ENCODE peak calls at places on chromosomes 7 and 10, in five cellular contexts. Q is H7, B is aorta, G is cardiac muscle cell, X is PC-3. M is an unnamed sample. For H3K27me3, the result is how much of the 10 kb centered on the place peaks cover.

GRCh38 chr7:94042381-94042780 is 38.2 kb upstream of the BET1 start:
- DNase-seq in Q (no peak), B (no peak), G (no peak), X (no peak), M (no peak)

GRCh38 chr7:68456469-68456868 is 1141.8 kb upstream of the AUTS2 start:
- DNase-seq in Q (no peak), B (no peak), G (no peak), X (no peak), M (no peak)

GRCh38 chr7:111903797-111904196 is 302.4 kb downstream of the DOCK4 start:
- DNase-seq in Q (no peak), B (no peak), G (no peak), X (peak), M (peak)

GRCh38 chr10:72784551-72785421 is 92.8 kb downstream of the MCU start:
- DNase-seq in Q (peak), B (peak), G (peak), X (peak), M (peak)

GRCh38 chr10:17175551-17175950 is 25.9 kb downstream of the TRDMT1 start:
- DNase-seq in Q (no peak), B (no peak), G (peak), X (no peak), M (peak)

GRCh38 chr10:94623572-94623971 is 60.0 kb upstream of the CYP2C18 start:
- DNase-seq in Q (peak), B (no peak), G (peak), X (no peak), M (no peak)

GRCh38 chr10:29923416-29923970 is 135.9 kb downstream of the JCAD start:
- DNase-seq in Q (no peak), B (no peak), G (no peak), X (no peak), M (no peak)

GRCh38 chr7:70698219-70698832 is 433.6 kb upstream of the GALNT17 start:
- DNase-seq in Q (peak), B (no peak), G (peak), X (peak), M (peak)

GRCh38 chr7:25839084-25839769 is 312.8 kb upstream of the NFE2L3 start:
- DNase-seq in Q (no peak), B (no peak), G (no peak), X (peak), M (no peak)

GRCh38 chr7:2063562-2064360 is 169.0 kb downstream of the MAD1L1 start:
- DNase-seq in Q (peak), B (no peak), G (peak), X (peak), M (no peak)

GRCh38 chr7:27994639-27995038 is 186.0 kb downstream of the JAZF1 start:
- DNase-seq in Q (no peak), B (no peak), G (peak), X (peak), M (peak)

GRCh38 chr7:81074406-81074805 is 155.6 kb upstream of the SEMA3C start:
- DNase-seq in Q (no peak), B (no peak), G (no peak), X (no peak), M (no peak)

GRCh38 chr7:143499743-143500348 is 22.2 kb downstream of the TAS2R41 start:
- DNase-seq in Q (no peak), B (no peak), G (peak), X (no peak), M (no peak)

GRCh38 chr10:17730667-17731066 is 21.3 kb upstream of the TMEM236 start:
- DNase-seq in Q (no peak), B (no peak), G (peak), X (no peak), M (no peak)

GRCh38 chr10:48556713-48557112 is 48.2 kb downstream of the ARHGAP22 start:
- DNase-seq in Q (no peak), B (no peak), G (no peak), X (no peak), M (no peak)

GRCh38 chr7:32670105-32670504 is 174.8 kb downstream of the AVL9 start:
- DNase-seq in Q (no peak), B (no peak), G (peak), X (peak), M (peak)

GRCh38 chr10:69338547-69339450 is 60.5 kb downstream of the HK1 start:
- DNase-seq in Q (no peak), B (no peak), G (no peak), X (no peak), M (no peak)

GRCh38 chr10:31929986-31930675 is 1.5 kb upstream of the ARHGAP12 start:
- DNase-seq in Q (no peak), B (no peak), G (peak), X (no peak), M (peak)

GRCh38 chr7:15558747-15559146 is 3.1 kb downstream of the AGMO start:
- DNase-seq in Q (no peak), B (no peak), G (no peak), X (no peak), M (peak)

GRCh38 chr10:62545667-62546066 is 171.5 kb downstream of the ZNF365 start:
- DNase-seq in Q (no peak), B (no peak), G (peak), X (no peak), M (peak)

GRCh38 chr10:133198621-133199487 is 31.2 kb upstream of the UTF1 start:
- DNase-seq in Q (no peak), B (no peak), G (no peak), X (no peak), M (no peak)

GRCh38 chr10:88028654-88029053 is 165.2 kb downstream of the PTEN start:
- DNase-seq in Q (no peak), B (no peak), G (no peak), X (no peak), M (no peak)

GRCh38 chr7:154423219-154423618 is 371.0 kb downstream of the DPP6 start:
- DNase-seq in Q (no peak), B (no peak), G (no peak), X (no peak), M (no peak)

GRCh38 chr10:32982293-32982709 is 24.3 kb upstream of the ITGB1 start:
- DNase-seq in Q (no peak), B (no peak), G (peak), X (peak), M (peak)

GRCh38 chr7:149845257-149845980 is 7.2 kb downstream of the ZNF862 start:
- DNase-seq in Q (no peak), B (no peak), G (peak), X (no peak), M (no peak)

GRCh38 chr7:30931161-30931926 is 19.7 kb downstream of the AQP1 start:
- DNase-seq in Q (peak), B (peak), G (peak), X (no peak), M (no peak)

GRCh38 chr10:120897343-120897742 is 46.2 kb downstream of the WDR11 start:
- DNase-seq in Q (no peak), B (no peak), G (peak), X (no peak), M (peak)

GRCh38 chr10:5943536-5943935 is 33.8 kb downstream of the IL15RA start:
- DNase-seq in Q (peak), B (peak), G (peak), X (no peak), M (peak)

GRCh38 chr7:137667633-137668387 is 179.0 kb downstream of the DGKI start:
- DNase-seq in Q (no peak), B (no peak), G (peak), X (peak), M (peak)

GRCh38 chr10:99656199-99657064 is 2.9 kb upstream of the ENTPD7 start:
- DNase-seq in Q (no peak), B (no peak), G (peak), X (no peak), M (peak)

GRCh38 chr7:154566877-154567276 is 436.0 kb downstream of the PAXIP1 start:
- DNase-seq in Q (no peak), B (no peak), G (no peak), X (no peak), M (no peak)

GRCh38 chr10:33341638-33342037 is 7.2 kb upstream of the NRP1 start:
- DNase-seq in Q (no peak), B (no peak), G (no peak), X (peak), M (peak)

GRCh38 chr10:80168679-80169380 is 36.3 kb downstream of the PLAC9 start:
- DNase-seq in Q (peak), B (no peak), G (no peak), X (peak), M (no peak)

GRCh38 chr7:44733708-44734481 is 14.8 kb upstream of the ZMIZ2 start:
- DNase-seq in Q (no peak), B (no peak), G (peak), X (peak), M (peak)

GRCh38 chr10:79382491-79382941 is 35.2 kb downstream of the PPIF start:
- DNase-seq in Q (peak), B (no peak), G (no peak), X (no peak), M (no peak)

GRCh38 chr10:57849726-57850357 is 417.9 kb downstream of the IPMK start:
- DNase-seq in Q (no peak), B (no peak), G (peak), X (peak), M (peak)

GRCh38 chr7:429828-430180 is 89.8 kb downstream of the PDGFA start:
- DNase-seq in Q (no peak), B (no peak), G (no peak), X (no peak), M (no peak)

GRCh38 chr7:427506-428103 is 92.0 kb downstream of the PDGFA start:
- DNase-seq in Q (no peak), B (no peak), G (no peak), X (no peak), M (no peak)

GRCh38 chr7:426510-426909 is 93.1 kb downstream of the PDGFA start:
- DNase-seq in Q (no peak), B (no peak), G (no peak), X (no peak), M (no peak)

GRCh38 chr7:428896-429827 is 90.5 kb downstream of the PDGFA start:
- DNase-seq in Q (no peak), B (no peak), G (no peak), X (no peak), M (no peak)

DNA sequence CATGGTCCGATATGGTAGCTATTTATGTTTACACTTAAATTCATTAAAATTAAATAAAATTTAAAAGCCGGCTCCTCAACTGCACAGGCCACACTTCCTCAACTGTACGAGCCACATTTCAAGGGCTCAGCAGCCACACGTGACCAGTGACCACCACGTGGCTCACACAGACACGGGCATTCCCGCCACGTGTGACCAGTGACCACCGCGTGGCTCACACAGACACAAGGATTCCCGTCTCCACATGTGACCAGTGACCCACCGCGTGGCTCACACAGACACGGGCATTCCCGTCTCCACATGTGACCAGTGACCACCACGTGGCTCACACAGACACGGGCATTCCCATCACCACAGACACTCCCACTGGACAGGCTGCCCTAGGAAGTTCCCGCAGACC is 91.3 kb downstream of the PDGFA start:
- DNase-seq in Q (no peak), B (no peak), G (no peak), X (no peak), M (no peak)
- H3K27me3 ChIP-seq in Q (under half), B (under half), G (under half), X (under half), M (under half)

DNA sequence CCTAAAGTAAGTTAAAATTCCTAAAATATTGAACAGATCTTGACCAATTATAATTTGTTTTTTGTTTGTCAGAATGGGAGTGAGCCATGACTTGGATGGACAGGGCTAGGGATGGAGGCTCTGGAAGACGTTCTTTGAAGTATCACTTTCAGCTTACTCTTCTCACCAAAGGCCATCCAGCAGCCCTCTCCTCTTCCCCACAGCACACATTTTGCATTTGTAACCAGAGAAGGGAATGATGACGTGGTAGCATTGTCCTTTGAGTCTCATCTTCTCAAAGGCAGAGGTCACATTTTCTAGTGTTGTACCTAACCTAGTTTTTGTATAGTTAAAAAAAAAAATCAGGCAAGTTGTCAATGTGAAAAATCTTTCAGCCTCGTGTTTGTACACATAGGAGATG is 43.8 kb upstream of the AGR3 start:
- DNase-seq in Q (no peak), B (no peak), G (no peak), X (no peak), M (no peak)
- H3K27me3 ChIP-seq in Q (under half), B (under half), G (under half), X (under half), M (under half)

GRCh38 chr10:112959207-112959838 is 9.3 kb downstream of the TCF7L2 start:
- DNase-seq in Q (no peak), B (no peak), G (peak), X (peak), M (peak)
- H3K27me3 ChIP-seq in Q (under half), B (under half), G (under half), X (under half), M (under half)

GRCh38 chr10:14330390-14331071 is at the start of gene FRMD4A:
- DNase-seq in Q (peak), B (no peak), G (no peak), X (no peak), M (no peak)
- H3K27me3 ChIP-seq in Q (under half), B (under half), G (under half), X (under half), M (half or more)

DNA sequence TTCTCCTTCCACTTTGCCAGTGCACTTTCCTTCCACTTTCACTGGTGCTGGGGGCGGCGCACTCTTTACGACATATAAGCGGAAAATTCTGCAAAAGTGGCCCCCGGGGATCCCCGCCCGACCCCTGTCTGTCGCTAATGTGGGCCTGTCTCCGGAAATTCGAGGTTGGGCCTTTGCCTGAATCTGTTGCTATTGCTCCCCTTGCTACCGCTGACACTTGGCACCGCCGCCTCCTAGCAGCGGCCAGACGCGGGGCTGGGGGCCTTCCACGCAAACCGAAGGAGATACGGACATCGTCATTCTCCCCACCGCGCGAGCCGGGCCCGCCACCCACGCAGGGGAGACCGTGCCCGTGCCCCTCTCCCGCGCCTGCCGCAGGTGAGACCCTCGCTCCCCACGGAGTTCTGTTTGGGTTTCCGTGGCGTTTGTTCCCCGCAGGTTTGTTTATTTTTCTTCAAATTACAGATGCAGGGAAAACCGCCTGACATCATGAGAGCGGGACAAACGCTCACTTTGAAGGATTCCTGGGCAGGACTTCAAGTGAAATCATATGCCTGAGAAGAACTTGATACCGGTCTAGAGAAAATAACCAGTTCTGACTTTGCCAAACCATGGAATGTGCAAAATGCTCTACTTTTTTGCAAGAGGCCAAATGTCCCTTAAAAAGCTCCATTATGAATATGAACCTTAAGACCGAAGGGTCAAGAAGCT is 5.0 kb downstream of the TWIST1 start:
- DNase-seq in Q (peak), B (peak), G (peak), X (no peak), M (peak)
- H3K27me3 ChIP-seq in Q (half or more), B (under half), G (under half), X (under half), M (under half)

GRCh38 chr10:129962558-129963075 is 1.5 kb downstream of the EBF3 start:
- DNase-seq in Q (no peak), B (no peak), G (no peak), X (no peak), M (no peak)
- H3K27me3 ChIP-seq in Q (half or more), B (under half), G (half or more), X (half or more), M (under half)